ENCODE peak calls at places on chromosomes 5 and 9, in four cellular contexts. N is prostate gland, H is stomach, S is GM23338. J is an unnamed sample. For H3K27me3, the result is how much of the 10 kb centered on the place peaks cover.

GRCh38 chr5:53674114-53674513 is 113.7 kb downstream of the NDUFS4 start:
- DNase-seq in N (no peak), H (no peak), S (no peak), J (no peak)

GRCh38 chr9:71812385-71812784 is 44.1 kb upstream of the CEMIP2 start:
- DNase-seq in N (no peak), H (no peak), S (no peak), J (no peak)

GRCh38 chr5:64518784-64519183 is 13.0 kb downstream of the RGS7BP start:
- DNase-seq in N (no peak), H (no peak), S (no peak), J (no peak)

GRCh38 chr5:68656936-68657857 is 436.6 kb upstream of the SLC30A5 start:
- DNase-seq in N (no peak), H (no peak), S (peak), J (no peak)

GRCh38 chr5:170438581-170438980 is 49.4 kb upstream of the KCNMB1 start:
- DNase-seq in N (no peak), H (no peak), S (no peak), J (no peak)

GRCh38 chr9:128523199-128523925 is 18.8 kb downstream of the GLE1 start:
- DNase-seq in N (no peak), H (no peak), S (peak), J (no peak)

GRCh38 chr5:89327621-89328020 is 444.6 kb upstream of the MEF2C start:
- DNase-seq in N (no peak), H (no peak), S (no peak), J (no peak)

GRCh38 chr5:170070556-170071412 is 34.9 kb upstream of the FOXI1 start:
- DNase-seq in N (no peak), H (no peak), S (peak), J (no peak)

GRCh38 chr5:150734579-150735384 is 24.0 kb downstream of the DCTN4 start:
- DNase-seq in N (no peak), H (peak), S (peak), J (no peak)

GRCh38 chr5:36152324-36153298 is 700 bp downstream of the SKP2 start:
- DNase-seq in N (no peak), H (no peak), S (peak), J (no peak)

GRCh38 chr9:134376386-134377142 is 50.3 kb downstream of the RXRA start:
- DNase-seq in N (no peak), H (no peak), S (no peak), J (no peak)

GRCh38 chr5:34756781-34757624 is 82.0 kb upstream of the TTC23L start:
- DNase-seq in N (no peak), H (no peak), S (no peak), J (no peak)

GRCh38 chr9:38182321-38182720 is 113.3 kb upstream of the SHB start:
- DNase-seq in N (no peak), H (no peak), S (no peak), J (no peak)

GRCh38 chr5:22549876-22550671 is 303.1 kb downstream of the CDH12 start:
- DNase-seq in N (no peak), H (no peak), S (no peak), J (no peak)

GRCh38 chr9:121453232-121453892 is 46.3 kb downstream of the GGTA1 start:
- DNase-seq in N (no peak), H (no peak), S (peak), J (no peak)

GRCh38 chr5:151745071-151745705 is 13.2 kb downstream of the ATOX1 start:
- DNase-seq in N (peak), H (peak), S (no peak), J (peak)

GRCh38 chr5:135160036-135160675 is 126.1 kb upstream of the PITX1 start:
- DNase-seq in N (no peak), H (no peak), S (no peak), J (no peak)

GRCh38 chr5:115586525-115587146 is 15.6 kb downstream of the TICAM2 start:
- DNase-seq in N (no peak), H (no peak), S (peak), J (no peak)

GRCh38 chr9:134892221-134892620 is 11.6 kb downstream of the FCN2 start:
- DNase-seq in N (no peak), H (peak), S (no peak), J (no peak)

GRCh38 chr9:16828335-16829281 is 41.9 kb downstream of the BNC2 start:
- DNase-seq in N (no peak), H (no peak), S (peak), J (no peak)

GRCh38 chr9:93659837-93660177 is 83.4 kb downstream of the PHF2 start:
- DNase-seq in N (no peak), H (no peak), S (no peak), J (peak)

GRCh38 chr9:91927912-91928510 is 22.0 kb downstream of the ROR2 start:
- DNase-seq in N (no peak), H (peak), S (peak), J (no peak)

GRCh38 chr5:677131-678101 is 15.7 kb downstream of the TPPP start:
- DNase-seq in N (no peak), H (peak), S (no peak), J (peak)

GRCh38 chr5:90944116-90944515 is 385.5 kb downstream of the ADGRV1 start:
- DNase-seq in N (no peak), H (no peak), S (no peak), J (no peak)

GRCh38 chr5:68224561-68225187 is 9.1 kb downstream of the PIK3R1 start:
- DNase-seq in N (no peak), H (no peak), S (no peak), J (no peak)

GRCh38 chr5:7066471-7067235 is 329.3 kb upstream of the ADCY2 start:
- DNase-seq in N (no peak), H (no peak), S (no peak), J (no peak)

GRCh38 chr5:143384865-143385657 is 18.4 kb downstream of the NR3C1 start:
- DNase-seq in N (no peak), H (no peak), S (no peak), J (no peak)

GRCh38 chr5:92364986-92365550 is 982.0 kb upstream of the ARRDC3 start:
- DNase-seq in N (no peak), H (no peak), S (no peak), J (no peak)

GRCh38 chr5:1879292-1880263 is 3.1 kb downstream of the IRX4 start:
- DNase-seq in N (no peak), H (no peak), S (peak), J (no peak)

GRCh38 chr9:135456436-135457104 is 23.0 kb upstream of the PPP1R26 start:
- DNase-seq in N (no peak), H (no peak), S (no peak), J (no peak)

GRCh38 chr9:127022913-127023665 is 99.3 kb downstream of the ANGPTL2 start:
- DNase-seq in N (peak), H (no peak), S (no peak), J (no peak)

GRCh38 chr9:130074391-130075115 is 20.8 kb downstream of the GPR107 start:
- DNase-seq in N (no peak), H (no peak), S (no peak), J (no peak)

GRCh38 chr5:168984135-168984675 is 316.7 kb downstream of the SLIT3 start:
- DNase-seq in N (no peak), H (no peak), S (peak), J (no peak)

GRCh38 chr5:154482528-154483449 is 4.8 kb upstream of the HAND1 start:
- DNase-seq in N (no peak), H (no peak), S (peak), J (no peak)

GRCh38 chr9:15909297-15909696 is 356.5 kb downstream of the CCDC171 start:
- DNase-seq in N (no peak), H (no peak), S (no peak), J (no peak)

GRCh38 chr5:137374110-137374853 is 124.8 kb downstream of the SPOCK1 start:
- DNase-seq in N (no peak), H (no peak), S (no peak), J (no peak)

GRCh38 chr9:93590609-93591234 is 14.3 kb downstream of the PHF2 start:
- DNase-seq in N (no peak), H (no peak), S (no peak), J (peak)

GRCh38 chr5:122774861-122775712 is at the start of gene SNX2:
- DNase-seq in N (peak), H (peak), S (peak), J (peak)

GRCh38 chr5:122776143-122776542 is 1.3 kb downstream of the SNX2 start:
- DNase-seq in N (no peak), H (no peak), S (no peak), J (no peak)

GRCh38 chr5:122773615-122774014 is 1.3 kb upstream of the SNX2 start:
- DNase-seq in N (no peak), H (no peak), S (no peak), J (no peak)

GRCh38 chr5:122774519-122774860 is 390 bp upstream of the SNX2 start:
- DNase-seq in N (no peak), H (no peak), S (no peak), J (no peak)

DNA sequence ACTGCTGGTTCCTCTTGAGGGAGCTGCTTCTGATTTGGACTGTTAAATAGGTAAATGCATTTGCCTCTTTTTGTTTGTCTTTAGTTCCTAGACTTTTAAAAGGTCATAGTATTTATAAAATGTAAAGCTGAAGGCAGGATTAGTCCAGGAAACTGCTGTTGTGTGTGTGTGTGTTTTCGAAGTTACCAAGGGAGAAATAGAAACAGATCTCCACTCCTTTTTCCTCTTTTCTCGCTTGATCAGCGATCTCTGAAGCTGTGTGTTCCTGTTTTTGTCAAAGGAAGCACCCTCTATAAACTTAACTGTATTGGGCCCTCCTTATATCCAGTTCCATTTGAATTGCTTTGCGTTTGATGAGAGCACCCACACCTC is 819 bp downstream of the SNX2 start:
- DNase-seq in N (no peak), H (no peak), S (no peak), J (no peak)
- H3K4me3 ChIP-seq in N (peak), H (peak), S (peak), J (peak)

GRCh38 chr5:126875303-126875785 is 98.4 kb downstream of the LMNB1 start:
- DNase-seq in N (no peak), H (no peak), S (peak), J (no peak)
- TF ChIP-seq POLR2AphosphoS5 in N (no peak), H (no peak), S (no peak), J (no peak)

GRCh38 chr5:175448276-175448675 is 4.3 kb upstream of the DRD1 start:
- DNase-seq in N (no peak), H (no peak), S (no peak), J (no peak)
- H3K27me3 ChIP-seq in N (under half), H (under half), S (under half), J (half or more)

GRCh38 chr5:17810734-17811133 is 176.5 kb downstream of the TAF11L14 start:
- DNase-seq in N (no peak), H (no peak), S (no peak), J (no peak)
- H3K4me3 ChIP-seq in N (no peak), H (no peak), S (no peak), J (no peak)

GRCh38 chr5:10328323-10328722 is 20.6 kb upstream of the CMBL start:
- DNase-seq in N (no peak), H (no peak), S (no peak), J (no peak)

GRCh38 chr5:10329421-10329807 is 21.7 kb upstream of the CMBL start:
- DNase-seq in N (no peak), H (no peak), S (no peak), J (no peak)

GRCh38 chr5:10331341-10331796 is 22.1 kb upstream of the MARCHF6 start:
- DNase-seq in N (peak), H (peak), S (no peak), J (peak)

GRCh38 chr5:10330511-10331105 is 22.9 kb upstream of the MARCHF6 start:
- DNase-seq in N (no peak), H (no peak), S (no peak), J (no peak)

DNA sequence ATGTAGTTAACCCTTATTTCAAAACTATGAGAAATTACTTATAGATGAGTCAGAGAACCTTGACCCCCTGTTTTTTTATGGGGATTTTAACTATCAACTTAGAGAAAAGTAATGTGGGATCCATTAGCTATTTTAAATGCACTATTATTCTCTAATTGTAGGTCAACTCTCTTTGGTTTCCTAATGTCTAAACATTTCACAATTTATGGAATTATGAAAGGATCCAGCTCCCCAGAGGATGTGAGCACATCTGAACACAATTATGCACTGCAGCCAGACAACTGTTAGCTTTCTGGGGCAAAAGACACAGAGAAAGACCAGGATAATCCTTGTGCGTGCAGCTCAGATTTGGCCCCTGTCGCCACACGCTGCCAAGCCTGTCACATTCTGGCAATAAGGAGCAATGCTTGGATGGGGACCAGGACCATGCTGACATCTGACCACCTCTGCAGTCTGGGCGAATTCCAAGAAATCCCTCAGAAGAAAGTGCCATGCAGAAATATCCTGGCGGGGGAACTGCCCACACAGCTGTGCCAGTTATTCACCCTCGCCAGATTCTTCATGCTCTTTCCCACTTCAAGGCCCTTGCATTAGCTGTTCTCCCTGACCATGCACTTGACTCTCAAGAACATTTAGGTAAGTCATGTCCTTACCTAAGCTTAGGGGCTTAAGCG is 22.2 kb upstream of the CMBL start:
- DNase-seq in N (no peak), H (peak), S (no peak), J (no peak)
- TF ChIP-seq POLR2AphosphoS5 in N (no peak), H (peak), S (no peak), J (peak)

DNA sequence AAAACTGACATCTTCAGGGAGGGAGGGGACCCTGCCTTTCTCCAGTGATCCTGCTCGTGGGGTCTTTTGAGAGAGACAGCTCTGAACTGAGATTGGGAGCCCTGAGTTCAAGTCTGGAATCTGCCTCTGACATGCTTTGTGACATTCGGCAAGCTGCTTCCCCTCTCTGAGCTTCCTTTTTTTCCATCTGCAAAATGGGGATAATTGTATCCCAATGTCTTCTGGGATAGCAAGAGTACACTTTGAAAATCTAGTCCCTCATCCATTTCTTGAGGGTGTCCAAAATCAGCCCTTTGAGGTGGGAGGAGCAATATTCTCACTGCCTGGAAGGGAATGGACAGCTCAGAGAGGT is 186.3 kb downstream of the RGS3 start:
- DNase-seq in N (no peak), H (no peak), S (no peak), J (no peak)
- H3K27me3 ChIP-seq in N (under half), H (under half), S (half or more), J (under half)

DNA sequence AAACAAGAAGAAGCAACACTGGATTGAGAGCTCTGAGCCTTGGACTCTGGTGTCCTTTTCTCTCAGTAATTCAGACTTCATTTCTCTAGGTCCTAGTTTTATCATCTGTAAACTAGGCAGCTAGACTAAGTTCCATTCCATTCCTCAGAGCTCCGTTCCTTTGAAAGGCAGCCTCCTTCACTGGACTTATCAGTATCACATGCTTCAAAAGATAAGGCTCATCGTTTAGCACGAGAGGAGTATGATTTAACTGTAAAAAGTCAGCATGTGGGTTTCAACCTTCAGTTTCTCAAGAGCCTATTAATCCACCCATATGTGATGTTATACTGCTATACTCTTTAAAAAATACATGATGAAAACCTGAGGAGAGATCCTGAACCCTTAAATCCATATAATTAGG is 1.6 kb downstream of the ATP10B start:
- DNase-seq in N (no peak), H (no peak), S (no peak), J (no peak)
- H3K4me3 ChIP-seq in N (no peak), H (no peak), S (no peak), J (no peak)

GRCh38 chr9:36487482-36488321 is 85.0 kb upstream of the MELK start:
- DNase-seq in N (peak), H (peak), S (peak), J (peak)
- TF ChIP-seq POLR2AphosphoS5 in N (peak), H (peak), S (peak), J (peak)

GRCh38 chr5:4086081-4086480 is 490.4 kb downstream of the IRX1 start:
- DNase-seq in N (no peak), H (no peak), S (no peak), J (no peak)

GRCh38 chr5:4087110-4087509 is 491.5 kb downstream of the IRX1 start:
- DNase-seq in N (no peak), H (no peak), S (no peak), J (no peak)

GRCh38 chr5:4081466-4081865 is 485.8 kb downstream of the IRX1 start:
- DNase-seq in N (no peak), H (no peak), S (no peak), J (no peak)

GRCh38 chr5:4082966-4083564 is 487.4 kb downstream of the IRX1 start:
- DNase-seq in N (no peak), H (no peak), S (no peak), J (no peak)

DNA sequence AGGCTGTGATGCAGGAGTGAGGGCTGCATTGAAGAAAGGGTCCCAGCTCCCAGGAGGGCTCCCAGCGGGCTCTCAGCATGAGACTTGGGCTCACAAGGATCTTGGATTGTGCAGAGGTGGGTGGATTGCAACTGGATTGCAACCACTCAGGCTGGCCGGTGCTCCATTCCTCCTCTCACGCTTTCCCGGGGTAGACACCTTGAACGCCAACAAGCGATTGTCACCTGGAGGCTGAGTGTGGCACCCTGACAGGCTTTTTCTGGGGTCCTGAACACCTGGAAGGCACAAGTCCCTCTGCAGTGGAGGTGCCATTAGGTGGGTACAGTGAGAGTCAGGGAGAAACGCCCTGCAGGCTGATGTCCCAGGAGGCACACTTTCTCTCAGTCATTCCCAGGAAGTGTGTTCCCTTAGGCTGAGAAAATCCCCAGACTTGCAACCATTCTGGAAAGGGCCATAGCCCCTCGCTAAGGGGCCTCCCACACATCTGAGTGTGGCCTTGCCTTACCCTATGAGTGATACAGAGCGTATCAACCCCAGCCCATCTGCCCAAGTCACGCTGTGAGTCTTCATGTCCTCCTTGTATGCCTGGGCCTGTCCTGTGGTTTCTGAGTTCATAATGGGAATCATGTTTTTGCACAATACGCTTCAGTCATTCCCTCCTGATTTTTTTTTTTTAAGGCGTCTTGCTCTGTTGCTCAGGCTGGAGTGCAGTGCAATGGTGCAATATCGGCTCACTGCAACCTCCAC is 488.1 kb downstream of the IRX1 start:
- DNase-seq in N (no peak), H (no peak), S (no peak), J (no peak)
- H3K27me3 ChIP-seq in N (under half), H (under half), S (under half), J (under half)

GRCh38 chr9:19925674-19926503 is 137.1 kb upstream of the SLC24A2 start:
- DNase-seq in N (peak), H (peak), S (peak), J (peak)
- H3K4me3 ChIP-seq in N (peak), H (peak), S (peak), J (peak)

J was measured in breast epithelium.